ENCODE peak calls at places on chromosomes 7 and 10, in seven cellular contexts. M, G, Z, K, L, S and E are unnamed samples.

GRCh38 chr10:120138689-120139088 is 246.2 kb downstream of the SEC23IP start:
- DNase-seq in G (no peak), Z (no peak), L (no peak), S (no peak), K (no peak), M (no peak), E (no peak)

GRCh38 chr10:132609211-132609610 is 71.6 kb downstream of the INPP5A start:
- DNase-seq in M (no peak), G (no peak), Z (no peak), S (no peak), L (no peak), K (no peak), E (peak; percentile 56)

GRCh38 chr10:113305871-113306270 is 247.0 kb upstream of the HABP2 start:
- DNase-seq in L (peak; percentile 26), G (peak; percentile 15), K (no peak), S (no peak), M (no peak), Z (peak; percentile 23), E (no peak)

GRCh38 chr7:129853661-129854268 is 99.0 kb downstream of the UBE2H start:
- DNase-seq in K (no peak), L (no peak), S (no peak), Z (peak; percentile 39), G (no peak), M (peak; percentile 48), E (no peak)

GRCh38 chr10:119283818-119284217 is 76.4 kb downstream of the GRK5 start:
- DNase-seq in Z (no peak), S (no peak), L (no peak), K (no peak), G (no peak), M (peak; percentile 64), E (peak; percentile 73)

GRCh38 chr7:133984023-133984422 is 143.1 kb upstream of the LRGUK start:
- DNase-seq in K (peak; percentile 22), M (no peak), Z (no peak), L (no peak), G (no peak), S (peak; percentile 30), E (no peak)

GRCh38 chr10:47457528-47457820 is 26.4 kb downstream of the ANXA8 start:
- DNase-seq in S (no peak), Z (no peak), M (no peak), K (no peak), G (no peak), L (no peak), E (no peak)

GRCh38 chr7:39951156-39951942 is 1.3 kb downstream of the CDK13 start:
- DNase-seq in Z (peak; percentile 78), S (no peak), K (peak; percentile 52), G (peak; percentile 83), M (peak; percentile 41), L (peak; percentile 40), E (peak; percentile 88)

GRCh38 chr7:52705768-52706167 is 329.7 kb upstream of the POM121L12 start:
- DNase-seq in Z (no peak), M (no peak), L (no peak), S (no peak), G (no peak), K (no peak), E (no peak)

GRCh38 chr7:20157456-20157855 is 59.7 kb downstream of the MACC1 start:
- DNase-seq in K (no peak), Z (no peak), G (no peak), S (no peak), L (no peak), M (no peak), E (no peak)

GRCh38 chr10:3786295-3786981 is 1.4 kb upstream of the KLF6 start:
- DNase-seq in L (no peak), M (peak; percentile 60), G (peak; percentile 70), S (no peak), K (no peak), Z (peak; percentile 54), E (peak; percentile 77)

GRCh38 chr10:95334793-95335120 is 44.0 kb upstream of the PDLIM1 start:
- DNase-seq in L (no peak), M (no peak), G (no peak), Z (no peak), S (no peak), K (no peak), E (no peak)

GRCh38 chr10:111766464-111766863 is 417.1 kb downstream of the GPAM start:
- DNase-seq in S (no peak), Z (no peak), M (no peak), K (no peak), L (no peak), G (no peak), E (no peak)

GRCh38 chr7:194257-194995 is 2.1 kb downstream of the FAM20C start:
- DNase-seq in Z (peak; percentile 42), M (no peak), S (no peak), G (peak; percentile 51), L (no peak), K (no peak), E (no peak)

GRCh38 chr10:10975647-10976046 is 42.0 kb upstream of the CELF2 start:
- DNase-seq in L (peak; percentile 23), K (no peak), G (no peak), S (no peak), Z (no peak), M (no peak), E (no peak)

GRCh38 chr10:84352251-84352842 is 24.0 kb downstream of the CCSER2 start:
- DNase-seq in L (peak; percentile 58), S (peak; percentile 40), M (peak; percentile 36), K (peak; percentile 4), Z (peak; percentile 53), G (peak; percentile 57), E (peak; percentile 88)

GRCh38 chr7:33686001-33686591 is 219.2 kb upstream of the BMPER start:
- DNase-seq in G (peak; percentile 19), M (no peak), K (no peak), L (no peak), S (peak; percentile 88), Z (peak; percentile 17), E (no peak)

GRCh38 chr10:79375321-79376077 is 28.2 kb downstream of the PPIF start:
- DNase-seq in M (peak; percentile 15), K (no peak), Z (peak; percentile 21), S (no peak), G (peak; percentile 64), L (no peak), E (no peak)

GRCh38 chr10:79293841-79294705 is 53.2 kb upstream of the PPIF start:
- DNase-seq in K (no peak), G (no peak), Z (no peak), S (no peak), L (peak; percentile 68), M (no peak), E (no peak)

GRCh38 chr10:102869290-102870198 is at the start of gene AS3MT:
- DNase-seq in L (no peak), M (no peak), G (peak; percentile 79), K (peak; percentile 37), Z (no peak), S (peak; percentile 53), E (no peak)

GRCh38 chr7:32479574-32480200 is 10.5 kb downstream of the LSM5 start:
- DNase-seq in Z (peak; percentile 66), S (peak; percentile 52), K (peak; percentile 59), L (peak; percentile 66), M (no peak), G (peak; percentile 63), E (no peak)

GRCh38 chr7:131284702-131285419 is 42.8 kb upstream of the MKLN1 start:
- DNase-seq in M (peak; percentile 85), K (no peak), Z (no peak), L (no peak), G (peak; percentile 17), S (no peak), E (no peak)